ENCODE peak calls at places on chromosomes 7 and 10, in seven cellular contexts. E is hippocampal formation, W is fibroblast of lung, P is progenitor cell of endocrine pancreas, M is astrocyte of the cerebellum, F is GM03348, T is cardiac fibroblast. L is an unnamed sample.

GRCh38 chr7:143013897-143014296 is 13.0 kb downstream of the OR9A2 start:
- DNase-seq in W (peak; percentile 79), M (peak; percentile 80), T (peak; percentile 84), P (no peak), E (no peak), F (peak; percentile 58), L (no peak)

GRCh38 chr10:125151824-125152634 is 8.3 kb downstream of the CTBP2 start:
- DNase-seq in E (no peak), F (no peak), T (no peak), M (no peak), P (peak; percentile 17), W (no peak), L (no peak)

GRCh38 chr7:33073243-33073642 is 10.7 kb upstream of the NT5C3A start:
- DNase-seq in P (no peak), T (no peak), W (no peak), F (no peak), E (no peak), M (no peak), L (no peak)

GRCh38 chr10:73773152-73773879 is 8.5 kb upstream of the CHCHD1 start:
- DNase-seq in W (no peak), P (no peak), F (peak; percentile 29), M (no peak), E (no peak), T (peak; percentile 22), L (no peak)

GRCh38 chr7:155594961-155595366 is 48.6 kb upstream of the CNPY1 start:
- DNase-seq in E (no peak), P (no peak), M (no peak), W (no peak), F (no peak), T (no peak), L (no peak)

GRCh38 chr7:20343211-20343610 is 12.5 kb downstream of the ITGB8 start:
- DNase-seq in F (no peak), M (no peak), E (no peak), P (no peak), T (no peak), W (no peak), L (no peak)

GRCh38 chr7:45710271-45711160 is 136.3 kb downstream of the ADCY1 start:
- DNase-seq in T (no peak), P (no peak), M (no peak), W (no peak), F (no peak), E (no peak), L (no peak)

GRCh38 chr10:80136134-80136571 is 3.6 kb downstream of the PLAC9 start:
- DNase-seq in T (peak; percentile 95), F (peak; percentile 85), W (peak; percentile 99), M (peak; percentile 58), P (no peak), E (no peak), L (no peak)

GRCh38 chr10:5413012-5413938 is 918 bp downstream of the NET1 start:
- DNase-seq in E (no peak), F (peak; percentile 52), P (no peak), T (peak; percentile 62), M (peak; percentile 36), W (peak; percentile 51), L (no peak)

GRCh38 chr7:44438851-44439250 is 51.6 kb downstream of the NUDCD3 start:
- DNase-seq in M (no peak), F (no peak), T (peak; percentile 14), W (no peak), P (no peak), E (no peak), L (no peak)

GRCh38 chr7:70353948-70354335 is 755.7 kb downstream of the AUTS2 start:
- DNase-seq in W (no peak), E (no peak), M (no peak), F (no peak), T (no peak), P (no peak), L (no peak)

GRCh38 chr10:73887038-73888015 is 13.0 kb upstream of the CAMK2G start:
- DNase-seq in P (no peak), T (peak; percentile 92), F (peak; percentile 84), M (peak; percentile 88), E (peak; percentile 58), W (peak; percentile 95), L (peak; percentile 65)

L was measured in substantia nigra.